ENCODE peak calls at places on chromosomes 2 and 18, in four cellular contexts. Z, I, H and V are unnamed samples.

GRCh38 chr2:47833516-47833968 is 50.6 kb downstream of the MSH6 start:
- DNase-seq in Z (no peak), I (no peak), H (peak; percentile 9), V (no peak)

GRCh38 chr2:150517951-150518680 is 30.6 kb upstream of the RND3 start:
- DNase-seq in Z (no peak), I (no peak), H (no peak), V (peak; percentile 84)

GRCh38 chr2:109129356-109129920 is 433 bp downstream of the SH3RF3 start:
- DNase-seq in Z (no peak), I (peak; percentile 24), H (no peak), V (no peak)

GRCh38 chr2:205198130-205198505 is 484.2 kb upstream of the NRP2 start:
- DNase-seq in Z (no peak), I (no peak), H (no peak), V (peak; percentile 88)

GRCh38 chr2:68190991-68191731 is 33.5 kb downstream of the PNO1 start:
- DNase-seq in Z (peak; percentile 20), I (peak; percentile 72), H (no peak), V (peak; percentile 96)

GRCh38 chr2:71379086-71379485 is 47.5 kb downstream of the ZNF638 start:
- DNase-seq in Z (peak; percentile 16), I (peak; percentile 35), H (no peak), V (peak; percentile 81)

GRCh38 chr2:96802721-96803120 is 13.3 kb upstream of the CNNM3 start:
- DNase-seq in Z (no peak), I (no peak), H (no peak), V (no peak)

GRCh38 chr2:15154289-15154688 is 406.8 kb downstream of the NBAS start:
- DNase-seq in Z (no peak), I (no peak), H (no peak), V (peak; percentile 64)

GRCh38 chr18:5393779-5394178 is 98.3 kb upstream of the ZBTB14 start:
- DNase-seq in Z (no peak), I (no peak), H (no peak), V (peak; percentile 81)

GRCh38 chr18:47689386-47689785 is 241.1 kb downstream of the SMAD2 start:
- DNase-seq in Z (no peak), I (no peak), H (no peak), V (no peak)

GRCh38 chr2:60550151-60550983 is 3.1 kb downstream of the BCL11A start:
- DNase-seq in Z (peak; percentile 47), I (peak; percentile 75), H (no peak), V (peak; percentile 82)

GRCh38 chr2:96602330-96602823 is 35.7 kb downstream of the KANSL3 start:
- DNase-seq in Z (peak; percentile 7), I (peak; percentile 23), H (no peak), V (no peak)

GRCh38 chr2:217393585-217394032 is 533.7 kb upstream of the TNP1 start:
- DNase-seq in Z (no peak), I (peak; percentile 14), H (no peak), V (peak; percentile 96)

GRCh38 chr2:237134831-237135230 is 49.1 kb downstream of the COPS8 start:
- DNase-seq in Z (no peak), I (no peak), H (no peak), V (no peak)

GRCh38 chr2:88690591-88691338 is 708 bp upstream of the RPIA start:
- DNase-seq in Z (peak; percentile 72), I (peak; percentile 55), H (no peak), V (peak; percentile 2)

GRCh38 chr18:49014605-49015267 is 64.0 kb upstream of the SMAD7 start:
- DNase-seq in Z (no peak), I (no peak), H (no peak), V (no peak)

GRCh38 chr2:191539068-191539467 is 138.9 kb upstream of the NABP1 start:
- DNase-seq in Z (peak; percentile 43), I (peak; percentile 23), H (no peak), V (peak; percentile 40)

GRCh38 chr2:158968396-158969161 is at the start of gene TANC1:
- DNase-seq in Z (peak; percentile 62), I (peak; percentile 90), H (peak; percentile 17), V (peak; percentile 90)

GRCh38 chr2:178277741-178278197 is 83.5 kb downstream of the OSBPL6 start:
- DNase-seq in Z (peak; percentile 75), I (no peak), H (no peak), V (peak; percentile 28)

GRCh38 chr2:157691695-157692094 is 63.0 kb upstream of the ACVR1C start:
- DNase-seq in Z (no peak), I (no peak), H (no peak), V (no peak)

GRCh38 chr18:13612111-13612997 is 114.0 kb downstream of the FAM210A start:
- DNase-seq in Z (no peak), I (no peak), H (peak; percentile 94), V (no peak)

GRCh38 chr18:55953326-55953725 is 365.3 kb upstream of the TCF4 start:
- DNase-seq in Z (no peak), I (no peak), H (no peak), V (no peak)

GRCh38 chr2:240819404-240820013 is 510 bp downstream of the KIF1A start:
- DNase-seq in Z (no peak), I (no peak), H (no peak), V (no peak)

GRCh38 chr2:160574472-160575140 is 81.0 kb upstream of the RBMS1 start:
- DNase-seq in Z (no peak), I (peak; percentile 65), H (no peak), V (peak; percentile 87)

GRCh38 chr2:233399306-233400225 is 45.3 kb downstream of the DGKD start:
- DNase-seq in Z (no peak), I (no peak), H (no peak), V (no peak)

GRCh38 chr18:46624127-46624526 is 32.9 kb downstream of the LOXHD1 start:
- DNase-seq in Z (no peak), I (no peak), H (no peak), V (no peak)

GRCh38 chr18:23342506-23342905 is 110.6 kb upstream of the RIOK3 start:
- DNase-seq in Z (no peak), I (no peak), H (no peak), V (no peak)

GRCh38 chr2:172811027-172811426 is 75.4 kb downstream of the RAPGEF4 start:
- DNase-seq in Z (no peak), I (no peak), H (no peak), V (peak; percentile 43)

GRCh38 chr2:159106105-159106504 is 137.7 kb downstream of the TANC1 start:
- DNase-seq in Z (no peak), I (no peak), H (no peak), V (peak; percentile 75)

GRCh38 chr2:26997394-26997793 is 27.0 kb downstream of the MAPRE3 start:
- DNase-seq in Z (no peak), I (no peak), H (no peak), V (no peak)

DNA sequence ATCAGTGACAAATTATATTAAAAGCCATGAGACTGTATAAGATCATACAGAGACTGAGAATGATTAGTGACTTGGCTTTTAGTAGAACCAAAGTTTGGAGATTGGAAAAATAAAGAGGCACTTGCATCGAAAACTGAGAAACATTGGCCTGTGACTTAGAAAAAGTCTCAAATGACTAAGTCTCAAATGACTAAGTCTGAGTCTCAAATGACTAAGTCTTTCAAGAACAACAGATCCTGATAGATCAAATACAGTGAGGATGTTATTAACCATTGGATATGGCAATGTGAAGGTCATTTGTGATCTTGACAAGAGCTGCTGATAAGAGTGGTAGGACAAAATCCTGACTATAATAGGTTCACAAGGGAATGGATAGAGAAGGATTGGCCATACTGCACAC is 135.5 kb upstream of the FANCL start:
- DNase-seq in Z (no peak), I (peak; percentile 1), H (no peak), V (peak; percentile 0)
- TF ChIP-seq ELK1 in Z (no peak), I (no peak), H (no peak), V (no peak)

GRCh38 chr2:54952978-54953456 is 97.2 kb downstream of the RTN4 start:
- DNase-seq in Z (no peak), I (peak; percentile 54), H (no peak), V (no peak)
- TF ChIP-seq ELK1 in Z (no peak), I (no peak), H (no peak), V (no peak)

DNA sequence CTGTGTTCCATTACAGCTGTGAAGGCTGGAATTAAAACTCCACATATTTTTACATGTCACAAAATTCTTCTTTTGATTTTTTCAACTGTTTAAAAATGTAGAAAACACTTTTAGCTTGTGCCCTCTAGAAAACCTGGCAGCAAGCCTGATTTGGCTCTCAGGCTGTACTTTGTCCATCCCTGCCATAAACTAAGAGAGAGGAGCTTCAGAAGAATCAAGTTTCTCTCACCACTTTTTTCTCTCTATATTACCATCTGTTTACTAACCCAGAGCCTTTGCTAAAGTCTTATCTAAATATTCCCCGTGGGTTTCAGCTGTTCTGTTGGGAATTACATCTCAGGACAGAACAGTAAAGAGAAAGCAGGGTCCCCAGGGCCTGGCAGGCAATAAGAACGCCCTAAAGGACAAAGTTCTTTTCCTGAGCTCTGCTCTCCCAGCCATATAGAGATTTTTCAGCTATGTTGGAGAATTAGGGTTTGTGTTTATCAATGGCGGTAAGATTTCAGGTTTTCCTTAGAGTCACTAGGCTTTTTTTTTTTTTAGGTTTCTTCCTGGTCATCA is 409.1 kb upstream of the CRIM1 start:
- DNase-seq in Z (no peak), I (no peak), H (no peak), V (no peak)
- TF ChIP-seq ELK1 in Z (no peak), I (no peak), H (no peak), V (no peak)

DNA sequence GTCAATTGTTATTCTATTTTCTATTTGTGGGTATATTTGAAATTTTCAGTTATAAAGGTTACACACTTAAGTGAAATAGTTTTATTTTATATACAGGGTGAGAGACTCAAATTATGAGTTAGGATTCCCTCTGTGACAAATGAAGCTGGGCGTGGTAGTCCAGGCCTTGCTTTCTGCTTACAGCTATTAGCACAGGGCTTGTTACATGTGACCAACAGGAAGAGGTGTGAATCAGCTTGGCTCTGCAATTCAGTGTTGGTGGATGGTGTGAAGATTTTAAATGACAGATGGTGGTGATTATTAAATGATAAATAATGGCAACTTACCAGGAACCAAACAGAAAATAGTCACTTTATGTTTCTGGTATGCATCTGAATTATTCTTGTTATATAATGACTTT is 64.4 kb upstream of the NOSTRIN start:
- DNase-seq in Z (no peak), I (no peak), H (no peak), V (no peak)
- TF ChIP-seq ELK1 in Z (no peak), I (no peak), H (no peak), V (no peak)

DNA sequence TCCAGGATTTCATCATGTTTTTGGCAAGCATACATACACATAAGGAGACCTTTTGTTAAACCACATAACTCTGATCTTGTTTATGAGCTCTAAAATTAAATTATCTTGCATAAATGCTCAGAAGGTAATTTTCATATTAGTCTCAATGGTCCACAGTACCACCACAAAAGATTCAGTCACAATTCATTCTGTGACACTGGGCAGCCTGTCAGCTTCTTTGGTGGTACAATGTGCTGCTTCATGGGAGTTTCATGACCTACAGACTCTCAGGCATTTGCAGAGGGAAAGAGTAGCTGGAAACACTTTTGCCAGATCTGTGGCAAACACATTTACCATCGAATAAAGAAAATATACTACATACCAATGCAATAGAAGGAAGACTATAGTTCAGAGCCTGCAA is 51.3 kb upstream of the ZNF397 start:
- DNase-seq in Z (no peak), I (no peak), H (no peak), V (no peak)
- TF ChIP-seq ELK1 in Z (no peak), I (no peak), H (no peak), V (no peak)

GRCh38 chr2:137802038-137802437 is 162.2 kb upstream of the HNMT start:
- DNase-seq in Z (no peak), I (no peak), H (no peak), V (no peak)
- TF ChIP-seq ELK1 in Z (no peak), I (no peak), H (no peak), V (no peak)

DNA sequence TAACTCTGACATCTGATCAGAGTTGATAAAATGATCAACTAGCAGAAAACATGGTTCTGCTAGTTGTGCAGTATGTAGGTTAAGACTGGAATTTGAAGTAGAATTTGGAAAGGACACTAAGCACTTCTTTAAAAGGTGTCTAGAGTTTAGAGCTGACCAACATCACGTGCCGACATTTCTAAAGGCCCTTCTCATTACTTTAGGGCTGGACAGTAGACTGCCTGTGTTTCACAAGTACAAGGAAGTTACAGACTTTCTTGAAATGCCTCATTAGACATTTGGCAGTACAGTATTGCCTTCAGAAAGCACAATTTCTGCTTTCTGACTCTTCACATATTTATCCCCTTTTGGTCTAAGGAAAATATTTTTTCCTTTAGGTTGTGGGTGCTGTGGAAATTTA is 255.3 kb downstream of the ZNF385B start:
- DNase-seq in Z (no peak), I (no peak), H (no peak), V (no peak)
- TF ChIP-seq ELK1 in Z (no peak), I (no peak), H (no peak), V (no peak)